ENCODE peak calls at places on chromosome 15, in four cellular contexts. L, J, F and S are unnamed samples.

GRCh38 chr15:76293361-76293760 is 17.9 kb downstream of the ETFA start:
- DNase-seq in L (no peak), J (no peak), F (no peak), S (no peak)

GRCh38 chr15:27679621-27680521 is 419.2 kb downstream of the OCA2 start:
- DNase-seq in L (no peak), J (no peak), F (no peak), S (no peak)

GRCh38 chr15:88920186-88920891 is 7.2 kb upstream of the MFGE8 start:
- DNase-seq in L (no peak), J (no peak), F (no peak), S (no peak)

GRCh38 chr15:99965376-99965775 is 232.1 kb upstream of the LYSMD4 start:
- DNase-seq in L (no peak), J (no peak), F (no peak), S (no peak)

GRCh38 chr15:64574220-64574994 is 114.0 kb downstream of the ZNF609 start:
- DNase-seq in L (no peak), J (no peak), F (no peak), S (no peak)

GRCh38 chr15:64430000-64430735 is 30.2 kb upstream of the ZNF609 start:
- DNase-seq in L (peak), J (peak), F (no peak), S (no peak)

GRCh38 chr15:64197425-64197824 is 34.6 kb upstream of the PPIB start:
- DNase-seq in L (no peak), J (no peak), F (no peak), S (no peak)

GRCh38 chr15:79357566-79357965 is 46.7 kb downstream of the TMED3 start:
- DNase-seq in L (no peak), J (no peak), F (no peak), S (no peak)

GRCh38 chr15:31147456-31147855 is 45.9 kb upstream of the TRPM1 start:
- DNase-seq in L (peak), J (no peak), F (no peak), S (no peak)
- H3K27ac ChIP-seq in L (no peak), J (no peak), F (no peak), S (no peak)

DNA sequence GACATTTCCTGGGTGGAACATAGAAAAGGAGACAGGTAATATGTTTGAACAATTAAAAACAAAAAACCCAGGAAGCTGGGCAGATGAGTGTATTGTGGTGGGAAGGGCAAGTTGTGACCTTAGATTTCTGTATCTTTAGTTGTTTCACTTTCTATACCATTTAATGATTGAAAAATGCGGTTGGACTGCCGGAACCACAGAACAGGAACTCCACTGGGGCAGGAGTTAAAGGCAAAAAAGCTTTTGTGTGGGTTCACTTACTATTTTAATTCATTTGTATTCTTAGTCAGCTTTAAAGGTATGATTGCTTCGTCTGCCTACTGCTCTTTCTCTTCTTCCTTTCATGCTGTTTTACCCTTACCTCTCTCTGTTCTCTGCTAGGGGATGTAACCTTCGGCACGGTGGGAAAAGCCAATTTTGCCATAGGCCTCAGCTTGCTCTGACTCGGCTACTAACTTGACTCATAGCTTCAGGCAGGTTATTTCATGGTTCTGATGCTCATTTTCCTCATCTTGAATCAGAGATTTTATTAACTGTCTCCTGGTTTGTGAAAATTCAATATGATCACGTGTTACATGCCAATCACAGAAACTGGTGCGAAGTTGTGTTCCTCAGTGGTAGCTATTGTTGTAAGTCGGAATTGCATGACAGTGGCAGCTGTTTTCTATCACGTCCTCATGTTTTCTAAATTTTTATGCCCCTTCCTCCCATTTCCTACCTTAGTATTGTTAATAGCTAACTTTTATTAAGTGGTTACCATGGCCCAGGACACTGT is 1.6 kb upstream of the MCTP2 start:
- DNase-seq in L (no peak), J (peak), F (no peak), S (no peak)
- H3K27ac ChIP-seq in L (no peak), J (peak), F (no peak), S (peak)

GRCh38 chr15:78237146-78237545 is 2.8 kb upstream of the ACSBG1 start:
- DNase-seq in L (peak), J (no peak), F (no peak), S (no peak)
- H3K27ac ChIP-seq in L (peak), J (no peak), F (no peak), S (no peak)

GRCh38 chr15:84819791-84820190 is 2.6 kb downstream of the ALPK3 start:
- DNase-seq in L (no peak), J (no peak), F (no peak), S (no peak)

GRCh38 chr15:84821501-84822021 is 4.4 kb downstream of the ALPK3 start:
- DNase-seq in L (peak), J (no peak), F (no peak), S (no peak)

GRCh38 chr15:84824260-84824690 is 7.1 kb downstream of the ALPK3 start:
- DNase-seq in L (peak), J (no peak), F (peak), S (no peak)

GRCh38 chr15:84823580-84823878 is 6.4 kb downstream of the ALPK3 start:
- DNase-seq in L (no peak), J (no peak), F (no peak), S (no peak)

DNA sequence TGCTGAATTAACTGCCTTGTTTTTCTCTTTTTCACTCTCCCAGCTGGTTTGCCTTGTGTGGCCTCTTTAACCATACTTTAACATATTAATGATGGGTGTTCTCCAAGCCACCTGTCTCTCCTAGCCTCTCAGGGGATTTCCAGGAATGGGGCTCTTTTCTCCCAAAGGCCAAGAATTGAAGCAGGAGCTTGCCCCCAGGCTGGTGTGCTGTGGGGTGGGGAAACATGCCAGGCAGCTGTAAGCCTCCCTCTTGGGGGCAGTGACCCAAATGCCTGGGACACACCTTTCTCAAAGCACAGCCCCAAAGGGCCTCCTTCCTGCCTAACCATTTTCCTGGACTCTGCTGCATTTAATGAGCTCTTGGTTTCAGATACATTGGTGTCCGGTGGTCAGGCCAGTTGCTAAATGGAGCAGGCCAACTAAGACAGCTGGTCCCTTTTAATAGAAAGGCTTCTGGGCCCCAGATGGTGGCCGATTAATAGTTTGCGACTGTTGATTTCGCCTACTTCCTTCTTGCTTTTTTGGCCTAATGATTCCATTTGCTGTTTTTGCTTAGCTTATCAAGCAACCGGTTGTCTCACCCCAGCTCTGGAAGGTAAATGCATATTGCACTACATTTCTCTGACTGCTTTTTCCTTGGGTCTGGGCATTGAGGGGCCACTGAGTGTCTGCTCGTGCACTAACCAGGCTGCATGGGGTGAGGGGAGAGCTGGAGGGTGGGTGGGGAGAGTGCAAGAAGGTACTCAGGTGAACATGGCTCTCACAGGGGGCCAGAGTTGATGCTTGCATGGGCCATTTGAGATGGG is 5.8 kb downstream of the ALPK3 start:
- DNase-seq in L (no peak), J (no peak), F (no peak), S (no peak)
- H3K27ac ChIP-seq in L (peak), J (no peak), F (peak), S (peak)

GRCh38 chr15:75200391-75200764 is 1.3 kb upstream of the C15orf39 start:
- DNase-seq in L (no peak), J (no peak), F (no peak), S (no peak)

GRCh38 chr15:75199347-75199976 is 2.2 kb upstream of the C15orf39 start:
- DNase-seq in L (no peak), J (no peak), F (no peak), S (no peak)

GRCh38 chr15:75202251-75203016 is 752 bp downstream of the C15orf39 start:
- DNase-seq in L (peak), J (peak), F (peak), S (peak)

GRCh38 chr15:75201609-75202250 is at the start of gene C15orf39:
- DNase-seq in L (peak), J (peak), F (peak), S (peak)

GRCh38 chr15:75200765-75201608 is 695 bp upstream of the C15orf39 start:
- DNase-seq in L (no peak), J (peak), F (no peak), S (no peak)
- H3K27ac ChIP-seq in L (peak), J (peak), F (peak), S (peak)

GRCh38 chr15:101526890-101527289 is 37.4 kb upstream of the PCSK6 start:
- DNase-seq in L (no peak), J (no peak), F (no peak), S (no peak)

GRCh38 chr15:101531170-101531569 is 41.7 kb upstream of the PCSK6 start:
- DNase-seq in L (no peak), J (no peak), F (no peak), S (no peak)

GRCh38 chr15:101530224-101530958 is 40.9 kb upstream of the PCSK6 start:
- DNase-seq in L (peak), J (no peak), F (no peak), S (no peak)

GRCh38 chr15:101528108-101528916 is 38.8 kb upstream of the PCSK6 start:
- DNase-seq in L (peak), J (no peak), F (peak), S (no peak)

DNA sequence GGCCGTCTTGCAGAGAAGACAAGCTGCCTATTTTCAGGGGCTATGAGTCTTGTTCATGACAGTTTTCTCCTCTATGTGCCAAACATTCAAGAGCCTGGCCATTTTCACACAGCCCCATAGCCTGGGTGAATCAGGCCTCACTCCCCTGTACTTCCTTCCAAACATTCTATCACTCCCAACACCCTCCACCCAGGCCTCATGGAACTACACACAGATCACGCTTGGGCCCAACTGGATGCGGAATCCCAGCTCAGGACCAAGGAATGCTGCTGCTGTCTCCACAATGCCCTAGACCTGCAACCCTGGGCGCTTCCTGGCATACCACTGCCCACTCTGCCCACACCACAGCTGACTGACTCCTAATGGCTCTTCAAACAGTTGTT is 39.4 kb upstream of the PCSK6 start:
- DNase-seq in L (peak), J (no peak), F (no peak), S (no peak)
- H3K27ac ChIP-seq in L (no peak), J (no peak), F (peak), S (no peak)

GRCh38 chr15:58477228-58477627 is 45.4 kb downstream of the LIPC start:
- DNase-seq in L (no peak), J (no peak), F (no peak), S (no peak)

GRCh38 chr15:58475573-58476524 is 44.1 kb downstream of the LIPC start:
- DNase-seq in L (no peak), J (no peak), F (no peak), S (no peak)

GRCh38 chr15:58478579-58478978 is 46.8 kb downstream of the LIPC start:
- DNase-seq in L (no peak), J (no peak), F (no peak), S (no peak)

GRCh38 chr15:58474741-58475323 is 43.0 kb downstream of the LIPC start:
- DNase-seq in L (no peak), J (no peak), F (no peak), S (no peak)

GRCh38 chr15:58476525-58477162 is 44.9 kb downstream of the LIPC start:
- DNase-seq in L (no peak), J (no peak), F (no peak), S (no peak)
- H3K27ac ChIP-seq in L (no peak), J (no peak), F (peak), S (peak)